ENCODE peak calls at places on chromosome 20, in eight cellular contexts. One of them, this sample, is unnamed.

GRCh38 chr20:34177060-34177459 is 64.2 kb upstream of the ASIP start:
- DNase-seq in B cell: no peak
- DNase-seq in iris pigment epithelial cell: no peak
- DNase-seq in brain microvascular endothelial cell: no peak
- DNase-seq in AG08395: no peak
- DNase-seq in NCI-H1930: no peak
- DNase-seq in DMS 273 treated with DMSO at 0.1 percent for 48 hours: no peak
- DNase-seq in GM12865: no peak
- DNase-seq in this sample: no peak

GRCh38 chr20:9068896-9069663 is at the start of gene PLCB4:
- DNase-seq in B cell: peak; percentile 1
- DNase-seq in iris pigment epithelial cell: peak; percentile 33
- DNase-seq in brain microvascular endothelial cell: peak; percentile 10
- DNase-seq in AG08395: peak; percentile 35
- DNase-seq in NCI-H1930: peak; percentile 33
- DNase-seq in DMS 273 treated with DMSO at 0.1 percent for 48 hours: peak; percentile 50
- DNase-seq in GM12865: no peak
- DNase-seq in this sample: no peak

GRCh38 chr20:9149087-9149486 is 80.2 kb downstream of the PLCB4 start:
- DNase-seq in B cell: no peak
- DNase-seq in iris pigment epithelial cell: no peak
- DNase-seq in brain microvascular endothelial cell: no peak
- DNase-seq in AG08395: no peak
- DNase-seq in NCI-H1930: no peak
- DNase-seq in DMS 273 treated with DMSO at 0.1 percent for 48 hours: no peak
- DNase-seq in GM12865: no peak
- DNase-seq in this sample: no peak

GRCh38 chr20:36399147-36399968 is 93.2 kb downstream of the DLGAP4 start:
- DNase-seq in B cell: peak; percentile 14
- DNase-seq in iris pigment epithelial cell: peak; percentile 47
- DNase-seq in brain microvascular endothelial cell: peak; percentile 33
- DNase-seq in AG08395: no peak
- DNase-seq in NCI-H1930: peak; percentile 43
- DNase-seq in DMS 273 treated with DMSO at 0.1 percent for 48 hours: peak; percentile 32
- DNase-seq in GM12865: peak; percentile 62
- DNase-seq in this sample: no peak

GRCh38 chr20:7650481-7650880 is 289.8 kb downstream of the HAO1 start:
- DNase-seq in B cell: no peak
- DNase-seq in iris pigment epithelial cell: peak; percentile 19
- DNase-seq in brain microvascular endothelial cell: peak; percentile 29
- DNase-seq in AG08395: peak; percentile 90
- DNase-seq in NCI-H1930: no peak
- DNase-seq in DMS 273 treated with DMSO at 0.1 percent for 48 hours: no peak
- DNase-seq in GM12865: no peak
- DNase-seq in this sample: peak; percentile 57

GRCh38 chr20:13008761-13009681 is at the start of gene SPTLC3:
- DNase-seq in B cell: peak; percentile 1
- DNase-seq in iris pigment epithelial cell: no peak
- DNase-seq in brain microvascular endothelial cell: peak; percentile 21
- DNase-seq in AG08395: peak; percentile 36
- DNase-seq in NCI-H1930: no peak
- DNase-seq in DMS 273 treated with DMSO at 0.1 percent for 48 hours: no peak
- DNase-seq in GM12865: no peak
- DNase-seq in this sample: peak; percentile 41

GRCh38 chr20:58716476-58717277 is 24.1 kb downstream of the NPEPL1 start:
- DNase-seq in B cell: no peak
- DNase-seq in iris pigment epithelial cell: no peak
- DNase-seq in brain microvascular endothelial cell: no peak
- DNase-seq in AG08395: no peak
- DNase-seq in NCI-H1930: no peak
- DNase-seq in DMS 273 treated with DMSO at 0.1 percent for 48 hours: no peak
- DNase-seq in GM12865: no peak
- DNase-seq in this sample: no peak

GRCh38 chr20:45426621-45427020 is 10.7 kb downstream of the PIGT start:
- DNase-seq in B cell: no peak
- DNase-seq in iris pigment epithelial cell: no peak
- DNase-seq in brain microvascular endothelial cell: no peak
- DNase-seq in AG08395: no peak
- DNase-seq in NCI-H1930: no peak
- DNase-seq in DMS 273 treated with DMSO at 0.1 percent for 48 hours: no peak
- DNase-seq in GM12865: no peak
- DNase-seq in this sample: no peak

GRCh38 chr20:5220334-5221077 is 93.7 kb downstream of the CDS2 start:
- DNase-seq in B cell: no peak
- DNase-seq in iris pigment epithelial cell: no peak
- DNase-seq in brain microvascular endothelial cell: no peak
- DNase-seq in AG08395: no peak
- DNase-seq in NCI-H1930: no peak
- DNase-seq in DMS 273 treated with DMSO at 0.1 percent for 48 hours: no peak
- DNase-seq in GM12865: no peak
- DNase-seq in this sample: no peak

GRCh38 chr20:35643045-35643444 is 21.7 kb downstream of the CPNE1 start:
- DNase-seq in B cell: no peak
- DNase-seq in iris pigment epithelial cell: no peak
- DNase-seq in brain microvascular endothelial cell: no peak
- DNase-seq in AG08395: no peak
- DNase-seq in NCI-H1930: no peak
- DNase-seq in DMS 273 treated with DMSO at 0.1 percent for 48 hours: peak; percentile 29
- DNase-seq in GM12865: no peak
- DNase-seq in this sample: no peak

GRCh38 chr20:6665161-6665560 is 102.3 kb upstream of the BMP2 start:
- DNase-seq in B cell: no peak
- DNase-seq in iris pigment epithelial cell: peak; percentile 20
- DNase-seq in brain microvascular endothelial cell: peak; percentile 25
- DNase-seq in AG08395: peak; percentile 8
- DNase-seq in NCI-H1930: no peak
- DNase-seq in DMS 273 treated with DMSO at 0.1 percent for 48 hours: no peak
- DNase-seq in GM12865: no peak
- DNase-seq in this sample: no peak

GRCh38 chr20:24762791-24763350 is 186.2 kb upstream of the CST7 start:
- DNase-seq in B cell: no peak
- DNase-seq in iris pigment epithelial cell: no peak
- DNase-seq in brain microvascular endothelial cell: no peak
- DNase-seq in AG08395: no peak
- DNase-seq in NCI-H1930: no peak
- DNase-seq in DMS 273 treated with DMSO at 0.1 percent for 48 hours: no peak
- DNase-seq in GM12865: no peak
- DNase-seq in this sample: no peak

GRCh38 chr20:1566701-1567100 is 9.2 kb upstream of the SIRPD start:
- DNase-seq in B cell: no peak
- DNase-seq in iris pigment epithelial cell: no peak
- DNase-seq in brain microvascular endothelial cell: no peak
- DNase-seq in AG08395: peak; percentile 12
- DNase-seq in NCI-H1930: no peak
- DNase-seq in DMS 273 treated with DMSO at 0.1 percent for 48 hours: no peak
- DNase-seq in GM12865: no peak
- DNase-seq in this sample: no peak

GRCh38 chr20:48948612-48949011 is 27.1 kb downstream of the ARFGEF2 start:
- DNase-seq in B cell: no peak
- DNase-seq in iris pigment epithelial cell: no peak
- DNase-seq in brain microvascular endothelial cell: no peak
- DNase-seq in AG08395: no peak
- DNase-seq in NCI-H1930: no peak
- DNase-seq in DMS 273 treated with DMSO at 0.1 percent for 48 hours: no peak
- DNase-seq in GM12865: no peak
- DNase-seq in this sample: no peak

GRCh38 chr20:16417001-16417400 is 156.2 kb downstream of the KIF16B start:
- DNase-seq in B cell: no peak
- DNase-seq in iris pigment epithelial cell: no peak
- DNase-seq in brain microvascular endothelial cell: no peak
- DNase-seq in AG08395: no peak
- DNase-seq in NCI-H1930: no peak
- DNase-seq in DMS 273 treated with DMSO at 0.1 percent for 48 hours: no peak
- DNase-seq in GM12865: no peak
- DNase-seq in this sample: no peak

GRCh38 chr20:63530788-63531160 is 6.4 kb downstream of the PTK6 start:
- DNase-seq in B cell: no peak
- DNase-seq in iris pigment epithelial cell: no peak
- DNase-seq in brain microvascular endothelial cell: no peak
- DNase-seq in AG08395: no peak
- DNase-seq in NCI-H1930: no peak
- DNase-seq in DMS 273 treated with DMSO at 0.1 percent for 48 hours: no peak
- DNase-seq in GM12865: no peak
- DNase-seq in this sample: no peak

GRCh38 chr20:36499211-36499610 is 42.1 kb upstream of the MYL9 start:
- DNase-seq in B cell: no peak
- DNase-seq in iris pigment epithelial cell: no peak
- DNase-seq in brain microvascular endothelial cell: no peak
- DNase-seq in AG08395: no peak
- DNase-seq in NCI-H1930: no peak
- DNase-seq in DMS 273 treated with DMSO at 0.1 percent for 48 hours: no peak
- DNase-seq in GM12865: no peak
- DNase-seq in this sample: no peak

GRCh38 chr20:34907616-34908469 is 31.4 kb downstream of the ACSS2 start:
- DNase-seq in B cell: no peak
- DNase-seq in iris pigment epithelial cell: peak; percentile 81
- DNase-seq in brain microvascular endothelial cell: peak; percentile 63
- DNase-seq in AG08395: peak; percentile 95
- DNase-seq in NCI-H1930: no peak
- DNase-seq in DMS 273 treated with DMSO at 0.1 percent for 48 hours: peak; percentile 75
- DNase-seq in GM12865: no peak
- DNase-seq in this sample: peak; percentile 50

GRCh38 chr20:24664266-24664986 is 195.0 kb downstream of the SYNDIG1 start:
- DNase-seq in B cell: no peak
- DNase-seq in iris pigment epithelial cell: no peak
- DNase-seq in brain microvascular endothelial cell: no peak
- DNase-seq in AG08395: no peak
- DNase-seq in NCI-H1930: no peak
- DNase-seq in DMS 273 treated with DMSO at 0.1 percent for 48 hours: no peak
- DNase-seq in GM12865: no peak
- DNase-seq in this sample: no peak

GRCh38 chr20:25207149-25207959 is 11.8 kb downstream of the ENTPD6 start:
- DNase-seq in B cell: no peak
- DNase-seq in iris pigment epithelial cell: no peak
- DNase-seq in brain microvascular endothelial cell: no peak
- DNase-seq in AG08395: no peak
- DNase-seq in NCI-H1930: no peak
- DNase-seq in DMS 273 treated with DMSO at 0.1 percent for 48 hours: no peak
- DNase-seq in GM12865: no peak
- DNase-seq in this sample: no peak

GRCh38 chr20:44334709-44335108 is 2.1 kb upstream of the R3HDML start:
- DNase-seq in B cell: no peak
- DNase-seq in iris pigment epithelial cell: no peak
- DNase-seq in brain microvascular endothelial cell: no peak
- DNase-seq in AG08395: no peak
- DNase-seq in NCI-H1930: no peak
- DNase-seq in DMS 273 treated with DMSO at 0.1 percent for 48 hours: no peak
- DNase-seq in GM12865: no peak
- DNase-seq in this sample: no peak

GRCh38 chr20:60345106-60345505 is 386.9 kb downstream of the CDH26 start:
- DNase-seq in B cell: no peak
- DNase-seq in iris pigment epithelial cell: no peak
- DNase-seq in brain microvascular endothelial cell: no peak
- DNase-seq in AG08395: no peak
- DNase-seq in NCI-H1930: no peak
- DNase-seq in DMS 273 treated with DMSO at 0.1 percent for 48 hours: no peak
- DNase-seq in GM12865: no peak
- DNase-seq in this sample: no peak

GRCh38 chr20:22577515-22578220 is 6.7 kb downstream of the FOXA2 start:
- DNase-seq in B cell: no peak
- DNase-seq in iris pigment epithelial cell: no peak
- DNase-seq in brain microvascular endothelial cell: no peak
- DNase-seq in AG08395: no peak
- DNase-seq in NCI-H1930: no peak
- DNase-seq in DMS 273 treated with DMSO at 0.1 percent for 48 hours: no peak
- DNase-seq in GM12865: no peak
- DNase-seq in this sample: no peak

GRCh38 chr20:17612287-17612974 is 42.6 kb downstream of the DSTN start:
- DNase-seq in B cell: no peak
- DNase-seq in iris pigment epithelial cell: peak; percentile 72
- DNase-seq in brain microvascular endothelial cell: peak; percentile 82
- DNase-seq in AG08395: peak; percentile 34
- DNase-seq in NCI-H1930: no peak
- DNase-seq in DMS 273 treated with DMSO at 0.1 percent for 48 hours: no peak
- DNase-seq in GM12865: no peak
- DNase-seq in this sample: peak; percentile 41

GRCh38 chr20:60586417-60587105 is 628.3 kb downstream of the CDH26 start:
- DNase-seq in B cell: no peak
- DNase-seq in iris pigment epithelial cell: no peak
- DNase-seq in brain microvascular endothelial cell: no peak
- DNase-seq in AG08395: no peak
- DNase-seq in NCI-H1930: no peak
- DNase-seq in DMS 273 treated with DMSO at 0.1 percent for 48 hours: peak; percentile 41
- DNase-seq in GM12865: no peak
- DNase-seq in this sample: no peak

GRCh38 chr20:3766832-3767433 is 620 bp downstream of the ADISSP start:
- DNase-seq in B cell: no peak
- DNase-seq in iris pigment epithelial cell: no peak
- DNase-seq in brain microvascular endothelial cell: no peak
- DNase-seq in AG08395: no peak
- DNase-seq in NCI-H1930: no peak
- DNase-seq in DMS 273 treated with DMSO at 0.1 percent for 48 hours: no peak
- DNase-seq in GM12865: no peak
- DNase-seq in this sample: no peak

GRCh38 chr20:11350126-11351005 is 567.3 kb upstream of the BTBD3 start:
- DNase-seq in B cell: no peak
- DNase-seq in iris pigment epithelial cell: peak; percentile 89
- DNase-seq in brain microvascular endothelial cell: no peak
- DNase-seq in AG08395: peak; percentile 40
- DNase-seq in NCI-H1930: no peak
- DNase-seq in DMS 273 treated with DMSO at 0.1 percent for 48 hours: no peak
- DNase-seq in GM12865: no peak
- DNase-seq in this sample: peak; percentile 46

This sample was measured in AG09309.